ENCODE peak calls at places on chromosomes 4 and X, in six cellular contexts. One of them, this sample, is unnamed.

GRCh38 chrX:100512471-100512870 is 72.3 kb upstream of the TNMD start:
- DNase-seq in hepatocyte: peak
- DNase-seq in ovary: no peak
- DNase-seq in OCI-LY7: peak
- DNase-seq in dorsolateral prefrontal cortex: no peak
- DNase-seq in stomach: no peak
- DNase-seq in this sample: peak

GRCh38 chrX:150574824-150575409 is 6.5 kb downstream of the MTM1 start:
- DNase-seq in hepatocyte: no peak
- DNase-seq in ovary: no peak
- DNase-seq in OCI-LY7: peak
- DNase-seq in dorsolateral prefrontal cortex: no peak
- DNase-seq in stomach: no peak
- DNase-seq in this sample: no peak

GRCh38 chr4:113637823-113638691 is 123.5 kb downstream of the CAMK2D start:
- DNase-seq in hepatocyte: no peak
- DNase-seq in ovary: no peak
- DNase-seq in OCI-LY7: peak
- DNase-seq in dorsolateral prefrontal cortex: no peak
- DNase-seq in stomach: no peak
- DNase-seq in this sample: no peak

GRCh38 chr4:85755285-85755684 is 280.3 kb downstream of the ARHGAP24 start:
- DNase-seq in hepatocyte: no peak
- DNase-seq in ovary: no peak
- DNase-seq in OCI-LY7: no peak
- DNase-seq in dorsolateral prefrontal cortex: no peak
- DNase-seq in stomach: no peak
- DNase-seq in this sample: no peak

GRCh38 chrX:20267924-20268701 is 1.4 kb upstream of the RPS6KA3 start:
- DNase-seq in hepatocyte: peak
- DNase-seq in ovary: peak
- DNase-seq in OCI-LY7: no peak
- DNase-seq in dorsolateral prefrontal cortex: peak
- DNase-seq in stomach: peak
- DNase-seq in this sample: no peak

GRCh38 chr4:38160487-38161207 is 200.4 kb downstream of the PTTG2 start:
- DNase-seq in hepatocyte: peak
- DNase-seq in ovary: no peak
- DNase-seq in OCI-LY7: no peak
- DNase-seq in dorsolateral prefrontal cortex: no peak
- DNase-seq in stomach: no peak
- DNase-seq in this sample: peak

GRCh38 chr4:104532677-104533076 is 38.0 kb upstream of the CXXC4 start:
- DNase-seq in hepatocyte: no peak
- DNase-seq in ovary: no peak
- DNase-seq in OCI-LY7: no peak
- DNase-seq in dorsolateral prefrontal cortex: no peak
- DNase-seq in stomach: no peak
- DNase-seq in this sample: no peak

GRCh38 chr4:110275871-110276270 is 77.5 kb upstream of the ELOVL6 start:
- DNase-seq in hepatocyte: no peak
- DNase-seq in ovary: no peak
- DNase-seq in OCI-LY7: no peak
- DNase-seq in dorsolateral prefrontal cortex: no peak
- DNase-seq in stomach: no peak
- DNase-seq in this sample: no peak

GRCh38 chrX:45743081-45743533 is 542.4 kb upstream of the DIPK2B start:
- DNase-seq in hepatocyte: no peak
- DNase-seq in ovary: no peak
- DNase-seq in OCI-LY7: no peak
- DNase-seq in dorsolateral prefrontal cortex: no peak
- DNase-seq in stomach: no peak
- DNase-seq in this sample: peak

GRCh38 chr4:147362868-147363440 is 117.9 kb upstream of the EDNRA start:
- DNase-seq in hepatocyte: peak
- DNase-seq in ovary: peak
- DNase-seq in OCI-LY7: no peak
- DNase-seq in dorsolateral prefrontal cortex: no peak
- DNase-seq in stomach: peak
- DNase-seq in this sample: peak

GRCh38 chrX:148309413-148309812 is 191.0 kb upstream of the AFF2 start:
- DNase-seq in hepatocyte: no peak
- DNase-seq in ovary: no peak
- DNase-seq in OCI-LY7: no peak
- DNase-seq in dorsolateral prefrontal cortex: no peak
- DNase-seq in stomach: no peak
- DNase-seq in this sample: no peak

GRCh38 chr4:155026715-155027114 is 181.7 kb upstream of the NPY2R start:
- DNase-seq in hepatocyte: no peak
- DNase-seq in ovary: no peak
- DNase-seq in OCI-LY7: no peak
- DNase-seq in dorsolateral prefrontal cortex: no peak
- DNase-seq in stomach: no peak
- DNase-seq in this sample: no peak

GRCh38 chrX:65932173-65933084 is 107.5 kb downstream of the VSIG4 start:
- DNase-seq in hepatocyte: peak
- DNase-seq in ovary: no peak
- DNase-seq in OCI-LY7: peak
- DNase-seq in dorsolateral prefrontal cortex: no peak
- DNase-seq in stomach: no peak
- DNase-seq in this sample: peak

GRCh38 chrX:103919336-103919682 is 43.1 kb upstream of the TMSB15B start:
- DNase-seq in hepatocyte: peak
- DNase-seq in ovary: no peak
- DNase-seq in OCI-LY7: peak
- DNase-seq in dorsolateral prefrontal cortex: no peak
- DNase-seq in stomach: no peak
- DNase-seq in this sample: peak

GRCh38 chrX:48473718-48473990 is 2.3 kb upstream of the FTSJ1 start:
- DNase-seq in hepatocyte: no peak
- DNase-seq in ovary: no peak
- DNase-seq in OCI-LY7: no peak
- DNase-seq in dorsolateral prefrontal cortex: no peak
- DNase-seq in stomach: no peak
- DNase-seq in this sample: no peak

GRCh38 chr4:169341490-169341889 is 70.7 kb upstream of the SH3RF1 start:
- DNase-seq in hepatocyte: no peak
- DNase-seq in ovary: no peak
- DNase-seq in OCI-LY7: no peak
- DNase-seq in dorsolateral prefrontal cortex: no peak
- DNase-seq in stomach: no peak
- DNase-seq in this sample: no peak

GRCh38 chrX:41336447-41336846 is 2.5 kb downstream of the DDX3X start:
- DNase-seq in hepatocyte: no peak
- DNase-seq in ovary: no peak
- DNase-seq in OCI-LY7: no peak
- DNase-seq in dorsolateral prefrontal cortex: no peak
- DNase-seq in stomach: no peak
- DNase-seq in this sample: no peak

GRCh38 chrX:43654431-43655150 is 1.5 kb upstream of the MAOA start:
- DNase-seq in hepatocyte: peak
- DNase-seq in ovary: peak
- DNase-seq in OCI-LY7: peak
- DNase-seq in dorsolateral prefrontal cortex: peak
- DNase-seq in stomach: peak
- DNase-seq in this sample: peak
- TF ChIP-seq CTCF in hepatocyte: peak
- TF ChIP-seq CTCF in ovary: no peak
- TF ChIP-seq CTCF in OCI-LY7: peak
- TF ChIP-seq CTCF in dorsolateral prefrontal cortex: no peak
- TF ChIP-seq CTCF in stomach: no peak
- TF ChIP-seq CTCF in this sample: peak

DNA sequence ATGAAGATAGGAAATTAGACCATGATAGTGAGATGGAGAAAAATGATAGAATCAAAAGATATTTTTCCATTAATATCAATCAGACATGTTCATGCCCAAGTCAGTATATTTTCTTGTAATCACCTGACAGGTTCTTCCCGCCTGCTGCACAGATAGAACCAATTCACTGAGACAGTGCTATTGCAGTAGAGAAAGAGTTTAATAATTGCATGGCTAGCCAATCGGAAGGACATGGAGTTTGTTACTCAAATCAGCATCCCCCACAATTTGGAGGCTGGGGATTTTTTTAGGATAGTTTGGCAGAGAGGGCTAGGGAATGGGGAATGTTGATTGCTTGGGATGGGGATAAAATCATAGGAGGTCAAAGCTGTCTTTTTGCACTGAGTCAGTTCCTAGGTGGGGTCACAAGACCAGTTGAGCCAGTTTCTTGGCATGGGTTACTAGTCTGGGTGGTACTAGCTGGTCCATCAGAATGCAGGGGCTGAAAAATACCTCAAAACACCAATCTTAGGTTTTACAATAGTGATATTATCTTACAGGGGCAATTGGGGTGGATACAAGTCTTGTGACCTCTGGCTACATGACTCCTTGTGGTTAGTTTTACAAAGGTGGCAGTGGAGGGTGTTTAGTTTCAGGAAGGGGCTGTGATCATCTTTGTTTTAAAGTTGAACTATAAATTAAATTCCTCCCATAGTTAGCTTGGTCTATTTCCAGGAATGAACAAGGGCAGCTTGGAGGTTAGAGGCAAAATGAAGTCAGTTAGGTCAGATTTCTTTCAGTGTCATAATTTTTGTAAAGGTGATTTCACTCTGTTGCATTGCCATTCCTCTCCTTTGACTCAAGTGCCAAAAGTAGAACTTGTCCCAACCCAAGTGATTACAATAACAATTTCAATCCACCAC is 100.3 kb upstream of the PDE5A start:
- DNase-seq in hepatocyte: no peak
- DNase-seq in ovary: no peak
- DNase-seq in OCI-LY7: no peak
- DNase-seq in dorsolateral prefrontal cortex: no peak
- DNase-seq in stomach: no peak
- DNase-seq in this sample: no peak
- H3K27ac ChIP-seq in hepatocyte: peak
- H3K27ac ChIP-seq in ovary: no peak
- H3K27ac ChIP-seq in OCI-LY7: no peak
- H3K27ac ChIP-seq in dorsolateral prefrontal cortex: no peak
- H3K27ac ChIP-seq in stomach: no peak
- H3K27ac ChIP-seq in this sample: no peak

DNA sequence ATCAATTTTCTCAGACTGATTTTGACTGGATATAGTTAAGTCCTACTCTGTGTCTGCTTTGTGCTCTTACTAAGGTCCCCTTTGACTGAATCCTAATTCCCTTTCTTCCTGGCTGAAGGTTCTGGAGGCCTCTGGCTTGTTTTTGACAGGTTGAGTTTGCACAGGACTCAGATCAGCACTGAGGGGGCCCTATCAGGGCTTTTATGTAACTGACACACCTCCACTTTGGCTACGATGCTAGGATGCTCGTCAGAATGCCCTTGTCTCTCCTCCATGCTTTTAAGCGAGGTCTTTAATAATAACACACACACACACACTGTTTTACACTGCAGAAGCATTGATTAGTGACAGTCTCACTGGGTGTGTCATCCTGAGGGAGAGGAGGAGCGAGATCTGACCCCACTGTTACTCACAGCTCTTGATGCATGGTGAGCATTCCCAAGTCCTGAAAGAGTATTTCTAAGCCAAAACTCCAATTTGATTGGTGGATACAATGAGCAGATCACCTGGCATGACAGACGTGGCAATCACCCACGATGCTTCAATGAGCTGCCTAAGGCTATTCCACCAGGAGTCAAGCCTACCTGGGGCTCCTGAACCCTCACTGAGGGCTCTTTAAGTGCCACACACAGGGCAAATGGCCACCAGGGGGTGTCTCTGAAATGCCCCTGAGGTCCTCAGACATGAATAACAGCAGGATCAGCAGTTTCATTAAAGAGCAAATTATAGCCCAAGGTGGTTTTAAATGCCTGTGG is 130.4 kb upstream of the CPEB2 start:
- DNase-seq in hepatocyte: no peak
- DNase-seq in ovary: no peak
- DNase-seq in OCI-LY7: peak
- DNase-seq in dorsolateral prefrontal cortex: no peak
- DNase-seq in stomach: peak
- DNase-seq in this sample: peak
- TF ChIP-seq CTCF in hepatocyte: peak
- TF ChIP-seq CTCF in ovary: no peak
- TF ChIP-seq CTCF in OCI-LY7: peak
- TF ChIP-seq CTCF in dorsolateral prefrontal cortex: no peak
- TF ChIP-seq CTCF in stomach: peak
- TF ChIP-seq CTCF in this sample: no peak

DNA sequence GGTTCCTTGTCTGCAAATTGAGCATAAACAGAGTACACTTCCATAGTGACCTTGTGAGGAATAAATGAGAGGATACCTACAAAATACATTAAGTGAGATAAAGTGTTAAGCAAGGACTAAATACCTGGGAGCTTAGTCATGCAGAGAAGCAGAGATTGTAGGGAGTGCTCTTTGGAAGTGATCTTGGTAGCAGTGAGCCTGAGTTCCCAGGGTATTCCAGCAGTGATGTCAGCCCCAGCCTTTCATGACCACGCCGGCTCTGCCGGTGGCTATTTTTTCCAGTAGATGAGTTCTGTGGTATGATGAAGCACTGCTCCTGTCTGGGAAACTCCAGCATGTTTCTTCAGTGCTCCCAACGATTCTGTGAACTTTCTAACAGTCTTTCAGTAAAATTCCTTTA is 391.5 kb upstream of the IGFBP7 start:
- DNase-seq in hepatocyte: peak
- DNase-seq in ovary: no peak
- DNase-seq in OCI-LY7: no peak
- DNase-seq in dorsolateral prefrontal cortex: no peak
- DNase-seq in stomach: no peak
- DNase-seq in this sample: peak
- H3K27ac ChIP-seq in hepatocyte: no peak
- H3K27ac ChIP-seq in ovary: no peak
- H3K27ac ChIP-seq in OCI-LY7: no peak
- H3K27ac ChIP-seq in dorsolateral prefrontal cortex: no peak
- H3K27ac ChIP-seq in stomach: no peak
- H3K27ac ChIP-seq in this sample: peak

GRCh38 chr4:86939737-86940141 is 4.9 kb downstream of the AFF1 start:
- DNase-seq in hepatocyte: no peak
- DNase-seq in ovary: no peak
- DNase-seq in OCI-LY7: peak
- DNase-seq in dorsolateral prefrontal cortex: no peak
- DNase-seq in stomach: no peak
- DNase-seq in this sample: no peak
- TF ChIP-seq CTCF in hepatocyte: no peak
- TF ChIP-seq CTCF in ovary: no peak
- TF ChIP-seq CTCF in OCI-LY7: no peak
- TF ChIP-seq CTCF in dorsolateral prefrontal cortex: no peak
- TF ChIP-seq CTCF in stomach: no peak
- TF ChIP-seq CTCF in this sample: no peak

DNA sequence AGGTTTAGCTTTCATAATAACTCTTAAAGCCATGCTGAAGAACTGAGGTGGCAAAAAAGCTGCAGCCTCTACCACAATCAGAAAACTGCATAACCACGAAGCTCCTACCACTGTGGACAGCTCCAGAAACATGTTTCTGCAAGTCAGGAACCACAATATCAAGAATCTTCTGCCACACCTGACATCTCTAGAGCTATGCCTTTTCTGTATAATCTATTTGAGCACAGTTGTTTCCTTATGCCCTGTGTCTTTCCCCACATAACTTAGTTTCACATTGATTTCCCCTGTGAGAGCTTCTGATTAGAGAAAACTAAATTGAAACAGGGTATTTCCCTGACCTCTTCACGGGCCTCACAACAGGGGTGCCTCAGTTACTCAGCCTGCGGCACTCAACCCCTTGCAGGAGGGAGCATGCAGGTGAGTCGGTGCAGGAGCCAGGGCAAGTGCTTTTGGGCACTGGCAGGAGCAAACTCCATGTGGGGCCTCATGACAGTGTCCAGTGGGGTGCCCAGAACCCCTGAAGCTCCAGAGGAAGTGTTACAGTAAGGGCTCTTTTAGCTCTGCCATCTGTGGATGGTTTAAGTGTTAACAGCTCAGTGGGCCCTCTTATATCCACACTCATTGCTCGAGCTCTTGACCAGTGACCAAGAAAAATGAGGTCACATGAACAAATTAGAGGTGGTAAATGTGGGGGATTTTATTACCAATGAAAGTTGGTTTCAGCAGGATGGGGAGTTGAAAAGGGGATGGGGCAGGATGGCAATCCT is 132.8 kb upstream of the BMP3 start:
- DNase-seq in hepatocyte: no peak
- DNase-seq in ovary: no peak
- DNase-seq in OCI-LY7: no peak
- DNase-seq in dorsolateral prefrontal cortex: no peak
- DNase-seq in stomach: no peak
- DNase-seq in this sample: no peak
- H3K27ac ChIP-seq in hepatocyte: no peak
- H3K27ac ChIP-seq in ovary: no peak
- H3K27ac ChIP-seq in OCI-LY7: no peak
- H3K27ac ChIP-seq in dorsolateral prefrontal cortex: no peak
- H3K27ac ChIP-seq in stomach: no peak
- H3K27ac ChIP-seq in this sample: no peak